ENCODE peak calls at places on chromosome 22, in four cellular contexts. J is NB4, Q is Peyer's patch, V is uterus. K is an unnamed sample.
A peak's percentile ranks its signal among the peaks of the same experiment; 100 is the strongest.

GRCh38 chr22:46335201-46336118 is at the start of gene TRMU:
- DNase-seq in V (peak; percentile 75), J (peak; percentile 93), Q (peak; percentile 90), K (peak; percentile 93)

GRCh38 chr22:39745789-39746188 is 147.8 kb downstream of the ENTHD1 start:
- DNase-seq in Q (no peak), J (no peak), V (no peak), K (no peak)

GRCh38 chr22:40541300-40541699 is 95.2 kb downstream of the MRTFA start:
- DNase-seq in Q (no peak), V (no peak), J (no peak), K (no peak)

GRCh38 chr22:43109511-43109910 is 1.0 kb upstream of the BIK start:
- DNase-seq in J (no peak), V (no peak), Q (no peak), K (no peak)

GRCh38 chr22:46681010-46681409 is 57.0 kb downstream of the CERK start:
- DNase-seq in V (no peak), J (peak; percentile 35), Q (no peak), K (no peak)

GRCh38 chr22:45546333-45547015 is 43.8 kb downstream of the FBLN1 start:
- DNase-seq in J (no peak), Q (no peak), V (no peak), K (no peak)

GRCh38 chr22:24392218-24392931 is 35.0 kb upstream of the ADORA2A start:
- DNase-seq in Q (no peak), V (no peak), J (no peak), K (no peak)

GRCh38 chr22:30314918-30315317 is 11.8 kb downstream of the TBC1D10A start:
- DNase-seq in V (no peak), Q (no peak), J (no peak), K (no peak)

GRCh38 chr22:40183029-40183581 is 5.4 kb downstream of the TNRC6B start:
- DNase-seq in V (no peak), J (peak; percentile 58), Q (no peak), K (no peak)

GRCh38 chr22:27207907-27208306 is 550.5 kb downstream of the MIAT start:
- DNase-seq in Q (no peak), V (no peak), J (no peak), K (no peak)

GRCh38 chr22:30265851-30266444 is 703 bp downstream of the OSM start:
- DNase-seq in J (peak; percentile 96), Q (no peak), V (no peak), K (peak; percentile 88)

GRCh38 chr22:46708766-46709330 is 29.2 kb downstream of the CERK start:
- DNase-seq in V (no peak), Q (no peak), J (no peak), K (no peak)

DNA sequence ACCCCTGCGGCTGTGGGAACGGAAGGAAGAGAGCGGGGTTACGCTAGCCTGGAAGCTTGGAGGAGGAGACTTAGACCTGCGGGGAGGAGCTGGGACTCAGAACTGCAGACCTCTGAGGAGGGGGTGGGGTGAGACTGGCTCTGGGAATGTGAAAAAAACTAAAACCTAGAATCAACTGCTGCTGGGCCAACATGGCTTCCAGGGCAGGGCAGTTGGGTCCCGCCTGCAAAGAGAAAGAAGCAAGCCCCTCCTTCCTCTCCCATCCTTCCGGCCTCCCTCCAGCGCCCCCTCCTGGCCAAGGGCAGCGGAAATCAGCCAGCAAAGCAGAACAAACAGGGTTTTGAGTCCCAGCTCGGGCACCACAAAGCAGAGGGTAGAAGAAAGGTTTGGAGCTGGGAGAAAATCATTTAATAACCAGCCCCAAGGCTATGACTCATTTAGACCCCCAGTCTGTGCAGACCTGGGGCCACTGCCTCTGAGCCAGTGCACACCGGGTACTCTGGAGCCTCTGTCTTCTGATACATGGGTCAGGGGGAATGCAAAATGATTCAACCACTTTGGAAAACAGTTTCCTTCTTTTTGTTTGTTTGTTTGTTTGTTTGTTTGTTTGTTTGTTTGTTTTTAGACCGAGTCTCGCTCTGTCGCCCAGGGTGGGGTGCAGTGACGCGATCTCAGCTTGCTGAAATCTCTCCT is 7.3 kb upstream of the NCF4 start:
- DNase-seq in J (peak; percentile 73), V (peak; percentile 31), Q (no peak), K (peak; percentile 92)
- TF ChIP-seq POLR2A in J (no peak), V (no peak), Q (no peak), K (no peak)

DNA sequence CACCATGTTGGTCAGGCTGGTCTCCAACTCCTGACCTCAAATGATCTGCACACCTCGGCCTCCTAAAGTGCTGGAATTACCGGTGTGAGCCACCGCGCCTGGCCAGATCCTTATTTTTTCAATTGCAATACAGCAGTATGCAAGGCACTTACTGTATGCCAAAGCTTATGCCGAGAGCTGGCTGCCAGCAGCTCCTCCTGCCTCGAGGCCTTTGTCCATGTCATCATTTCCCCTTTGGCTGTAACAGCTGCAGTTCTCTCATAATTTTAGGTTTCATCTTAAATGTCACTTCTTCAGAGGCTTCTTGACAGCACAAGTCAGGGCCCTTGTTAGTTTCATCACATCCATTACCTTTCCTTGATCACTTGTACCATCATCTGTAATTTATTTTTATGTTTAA is 1.5 kb upstream of the SREBF2 start:
- DNase-seq in J (peak; percentile 59), Q (no peak), V (no peak), K (no peak)
- H3K4me3 ChIP-seq in J (no peak overlapping the region), Q (no peak overlapping the region), V (no peak overlapping the region), K (no peak overlapping the region)

GRCh38 chr22:35406443-35406842 is 6.5 kb downstream of the MCM5 start:
- DNase-seq in J (no peak), Q (no peak), V (no peak), K (no peak)

GRCh38 chr22:35411112-35411511 is 11.2 kb downstream of the MCM5 start:
- DNase-seq in J (no peak), V (no peak), Q (no peak), K (no peak)

GRCh38 chr22:35410663-35411034 is 10.7 kb downstream of the MCM5 start:
- DNase-seq in Q (no peak), V (no peak), J (no peak), K (no peak)

GRCh38 chr22:35407352-35407751 is 7.4 kb downstream of the MCM5 start:
- DNase-seq in J (no peak), Q (no peak), V (no peak), K (no peak)

DNA sequence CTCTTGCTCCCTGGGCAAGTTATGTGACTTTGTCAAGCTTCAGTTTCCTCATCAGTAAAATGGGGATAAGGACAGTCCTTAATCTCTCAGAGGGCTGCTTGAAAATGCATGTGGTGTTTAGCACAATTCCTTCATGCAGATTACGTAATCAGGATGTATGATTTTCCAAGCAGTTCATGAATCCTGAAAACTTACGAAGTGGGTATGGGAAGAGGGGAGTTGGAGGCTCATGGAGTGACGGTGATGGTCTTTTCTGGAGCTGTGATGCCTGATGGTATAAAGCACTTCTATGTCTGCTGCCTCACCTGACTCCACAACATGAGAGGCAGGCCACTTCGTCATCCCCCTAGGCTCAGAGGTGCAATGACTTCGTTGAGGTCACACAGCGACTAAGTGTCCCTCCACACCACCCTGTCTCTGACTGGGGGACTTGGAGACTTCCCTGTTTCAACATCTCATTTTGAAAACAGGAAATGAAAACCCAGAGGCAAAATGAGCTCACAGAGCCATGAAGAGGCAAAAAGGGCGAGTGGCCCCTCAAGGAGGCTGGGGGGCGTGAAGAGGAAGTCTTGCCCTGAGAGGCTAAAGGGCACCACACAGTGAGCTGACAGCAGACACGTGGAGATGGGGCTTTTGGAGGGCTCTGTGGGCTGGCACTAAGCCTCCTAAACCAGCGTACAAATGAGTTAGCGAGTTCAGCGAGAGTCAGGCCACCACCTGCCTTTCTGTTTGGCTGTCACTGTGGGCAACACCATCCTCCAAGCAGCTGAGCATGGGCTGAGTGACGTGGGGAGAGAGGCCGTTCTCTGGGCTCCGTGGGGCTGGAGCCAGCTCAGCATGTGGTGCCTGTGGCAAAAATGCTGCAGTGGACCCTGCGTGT is 10.1 kb downstream of the MCM5 start:
- DNase-seq in J (peak; percentile 93), Q (no peak), V (no peak), K (peak; percentile 48)
- TF ChIP-seq POLR2A in J (no peak), Q (no peak), V (no peak), K (no peak)

GRCh38 chr22:19718255-19719054 is 4.2 kb downstream of the SEPTIN5 start:
- DNase-seq in J (peak; percentile 72), Q (no peak), V (no peak), K (peak; percentile 68)
- H3K4me3 ChIP-seq in J (peak overlapping the region; percentile 53), Q (peak overlapping the region; percentile 73), V (peak overlapping the region; percentile 32), K (peak overlapping the region; percentile 65)

GRCh38 chr22:37774728-37775127 is 33.0 kb upstream of the GCAT start:
- DNase-seq in J (no peak), V (no peak), Q (no peak), K (no peak)

GRCh38 chr22:37778370-37779009 is 29.2 kb upstream of the GCAT start:
- DNase-seq in J (no peak), Q (no peak), V (no peak), K (no peak)

GRCh38 chr22:37777122-37777687 is 30.5 kb upstream of the GCAT start:
- DNase-seq in J (peak; percentile 66), V (no peak), Q (no peak), K (peak; percentile 60)

GRCh38 chr22:37775785-37776638 is 31.7 kb upstream of the GCAT start:
- DNase-seq in Q (no peak), J (no peak), V (no peak), K (no peak)

GRCh38 chr22:37776639-37777005 is 31.1 kb upstream of the GCAT start:
- DNase-seq in J (no peak), V (no peak), Q (no peak), K (no peak)
- TF ChIP-seq POLR2A in J (no peak), V (no peak), Q (no peak), K (no peak)

K was measured in heart left ventricle.